ENCODE peak calls at places on chromosome 6, in four cellular contexts. K, E, G and I are unnamed samples.

GRCh38 chr6:42742116-42742894 is 3.6 kb downstream of the TBCC start:
- DNase-seq in K (no peak), E (no peak), G (no peak), I (no peak)

GRCh38 chr6:107720762-107721161 is 103.4 kb downstream of the SCML4 start:
- DNase-seq in K (no peak), E (no peak), G (no peak), I (no peak)

GRCh38 chr6:170456886-170457698 is 96.0 kb downstream of the PSMB1 start:
- DNase-seq in K (no peak), E (no peak), G (no peak), I (peak; percentile 75)

GRCh38 chr6:34035704-34036356 is 110.1 kb downstream of the GRM4 start:
- DNase-seq in K (no peak), E (no peak), G (no peak), I (no peak)

GRCh38 chr6:33205172-33206026 is 944 bp downstream of the HSD17B8 start:
- DNase-seq in K (no peak), E (no peak), G (no peak), I (no peak)

GRCh38 chr6:2353412-2354137 is 108.2 kb upstream of the GMDS start:
- DNase-seq in K (no peak), E (peak; percentile 25), G (peak; percentile 57), I (peak; percentile 56)

GRCh38 chr6:1579096-1579495 is 30.6 kb upstream of the FOXC1 start:
- DNase-seq in K (no peak), E (no peak), G (no peak), I (no peak)

GRCh38 chr6:7914991-7915789 is 4.6 kb upstream of the TXNDC5 start:
- DNase-seq in K (peak; percentile 75), E (no peak), G (peak; percentile 27), I (peak; percentile 75)

GRCh38 chr6:118565317-118565960 is 17.3 kb downstream of the PLN start:
- DNase-seq in K (no peak), E (no peak), G (no peak), I (no peak)

GRCh38 chr6:48826884-48827701 is 636.0 kb downstream of the MMUT start:
- DNase-seq in K (no peak), E (no peak), G (no peak), I (no peak)

GRCh38 chr6:73451166-73452106 is 661 bp downstream of the CGAS start:
- DNase-seq in K (no peak), E (peak; percentile 25), G (peak; percentile 30), I (peak; percentile 35)

GRCh38 chr6:30757261-30757935 is 13.1 kb upstream of the IER3 start:
- DNase-seq in K (no peak), E (no peak), G (no peak), I (no peak)

GRCh38 chr6:149271348-149272340 is 45.9 kb upstream of the TAB2 start:
- DNase-seq in K (no peak), E (peak; percentile 30), G (no peak), I (no peak)

GRCh38 chr6:158900614-158901312 is 81.6 kb upstream of the EZR start:
- DNase-seq in K (no peak), E (no peak), G (no peak), I (no peak)

GRCh38 chr6:159116343-159116742 is 52.9 kb upstream of the FNDC1 start:
- DNase-seq in K (no peak), E (no peak), G (no peak), I (peak; percentile 67)

GRCh38 chr6:14371530-14371929 is 254.0 kb downstream of the CD83 start:
- DNase-seq in K (no peak), E (no peak), G (no peak), I (no peak)

GRCh38 chr6:4958624-4959023 is 45.2 kb downstream of the RPP40 start:
- DNase-seq in K (no peak), E (no peak), G (no peak), I (no peak)

GRCh38 chr6:136784910-136785746 is 7.1 kb downstream of the MAP3K5 start:
- DNase-seq in K (peak; percentile 70), E (no peak), G (no peak), I (peak; percentile 77)

DNA sequence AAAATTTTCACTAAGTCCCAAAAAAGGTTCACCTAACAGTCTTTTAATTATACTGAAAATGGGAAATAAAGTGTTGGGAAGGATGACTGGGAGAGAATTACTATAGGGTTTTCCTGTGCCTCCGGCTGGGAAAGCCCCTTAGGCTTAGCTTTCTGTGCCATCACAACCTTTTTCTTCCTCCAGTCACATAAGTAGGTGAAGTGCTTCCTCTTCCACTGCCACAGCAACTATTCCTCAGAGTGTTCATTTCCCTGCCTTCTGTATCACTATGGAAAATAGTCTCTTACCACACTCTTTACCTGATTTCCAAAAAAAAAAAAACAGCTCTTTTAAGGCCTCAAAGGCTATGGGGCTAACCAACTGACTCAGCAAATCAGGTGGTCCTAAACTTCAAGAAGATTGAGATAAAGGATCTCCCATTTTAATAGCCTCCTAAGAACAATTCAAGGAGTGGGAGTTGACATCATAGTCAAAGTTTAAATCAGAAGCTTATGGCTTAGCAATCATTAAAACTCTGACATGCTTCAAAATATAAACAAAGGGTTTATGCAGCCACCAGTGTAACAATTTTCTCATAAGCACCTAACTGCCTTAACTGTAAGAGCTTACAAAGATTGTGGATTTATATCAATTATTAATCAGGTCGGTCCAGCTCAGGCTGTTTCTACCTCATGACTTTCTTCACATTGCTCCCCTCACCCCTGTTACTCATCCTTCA is 95.4 kb downstream of the RNGTT start:
- DNase-seq in K (no peak), E (no peak), G (no peak), I (no peak)
- H3K27ac ChIP-seq in K (no peak overlapping the region), E (no peak overlapping the region), G (no peak overlapping the region), I (no peak overlapping the region)

GRCh38 chr6:163949367-163949766 is 534.8 kb downstream of the QKI start:
- DNase-seq in K (no peak), E (no peak), G (no peak), I (no peak)

GRCh38 chr6:163948250-163948649 is 533.7 kb downstream of the QKI start:
- DNase-seq in K (no peak), E (no peak), G (no peak), I (no peak)

GRCh38 chr6:163946437-163946836 is 531.9 kb downstream of the QKI start:
- DNase-seq in K (no peak), E (no peak), G (peak; percentile 48), I (peak; percentile 77)

GRCh38 chr6:163945813-163946212 is 531.3 kb downstream of the QKI start:
- DNase-seq in K (no peak), E (no peak), G (no peak), I (no peak)

GRCh38 chr6:163947276-163947675 is 532.8 kb downstream of the QKI start:
- DNase-seq in K (no peak), E (no peak), G (no peak), I (no peak)
- H3K27ac ChIP-seq in K (no peak overlapping the region), E (no peak overlapping the region), G (no peak overlapping the region), I (no peak overlapping the region)

GRCh38 chr6:25017932-25018581 is 82.3 kb upstream of the RIPOR2 start:
- DNase-seq in K (peak; percentile 69), E (peak; percentile 66), G (peak; percentile 41), I (peak; percentile 82)
- H3K27ac ChIP-seq in K (no peak overlapping the region), E (no peak overlapping the region), G (peak overlapping the region; percentile 43), I (no peak overlapping the region)

DNA sequence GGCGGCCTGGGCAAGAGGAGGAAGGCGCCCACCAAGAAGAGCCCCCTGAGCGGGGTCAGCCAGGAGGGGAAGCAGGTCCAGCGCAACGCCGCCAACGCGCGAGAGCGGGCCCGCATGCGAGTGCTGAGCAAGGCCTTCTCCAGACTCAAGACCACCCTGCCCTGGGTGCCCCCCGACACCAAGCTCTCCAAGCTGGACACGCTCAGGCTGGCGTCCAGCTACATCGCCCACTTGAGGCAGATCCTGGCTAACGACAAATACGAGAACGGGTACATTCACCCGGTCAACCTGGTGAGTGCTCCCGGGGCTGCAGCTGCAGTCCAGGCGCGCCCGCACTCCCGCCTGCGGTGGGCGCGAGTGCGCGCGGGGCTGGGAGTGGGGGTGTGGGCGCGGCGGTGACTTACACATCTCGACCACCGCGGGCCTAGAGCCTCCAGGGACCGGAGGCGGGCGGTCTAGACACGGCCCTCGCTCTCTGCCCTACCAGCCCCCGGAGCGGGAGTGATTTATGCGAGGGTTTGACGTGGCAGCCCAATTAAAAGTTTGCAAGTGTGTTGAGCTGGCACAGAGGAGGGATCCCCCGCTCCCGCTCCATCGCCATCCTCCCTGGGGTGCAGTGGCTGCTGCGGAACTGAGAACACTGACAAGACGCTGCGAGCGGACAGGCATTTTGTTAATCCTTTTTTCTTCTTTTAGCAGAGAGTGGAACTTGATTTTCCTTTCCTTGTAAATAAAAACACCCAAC is 816 bp downstream of the TCF21 start:
- DNase-seq in K (peak; percentile 69), E (no peak), G (peak; percentile 61), I (peak; percentile 50)
- H3K27ac ChIP-seq in K (peak overlapping the region; percentile 86), E (no peak overlapping the region), G (peak overlapping the region; percentile 93), I (peak overlapping the region; percentile 72)

DNA sequence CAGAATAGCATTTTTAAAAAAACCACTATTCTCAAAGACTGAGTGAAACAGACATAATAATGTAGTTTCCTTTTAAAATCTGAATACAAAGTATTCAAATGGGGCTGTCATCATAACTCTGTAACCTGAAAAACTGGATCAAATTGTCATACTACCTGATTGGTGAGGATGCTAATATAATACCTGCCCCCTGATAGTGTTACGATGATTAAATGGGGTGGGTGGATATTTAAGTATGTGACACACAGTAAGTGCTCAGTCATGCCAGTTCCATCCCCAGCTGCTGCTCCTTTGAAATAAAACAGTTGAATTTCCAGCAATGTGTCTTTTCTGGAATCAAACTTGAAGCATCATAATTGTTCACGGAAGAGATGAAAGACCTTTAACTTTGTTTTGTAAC is 8.9 kb downstream of the HTR1B start:
- DNase-seq in K (no peak), E (no peak), G (no peak), I (no peak)
- H3K27ac ChIP-seq in K (no peak overlapping the region), E (no peak overlapping the region), G (no peak overlapping the region), I (no peak overlapping the region)

GRCh38 chr6:84866715-84867114 is 102.3 kb upstream of the TBX18 start:
- DNase-seq in K (no peak), E (no peak), G (no peak), I (no peak)
- H3K27ac ChIP-seq in K (no peak overlapping the region), E (no peak overlapping the region), G (no peak overlapping the region), I (no peak overlapping the region)

GRCh38 chr6:116872771-116873170 is 4.3 kb upstream of the RFX6 start:
- DNase-seq in K (no peak), E (no peak), G (no peak), I (no peak)

GRCh38 chr6:116876107-116876506 is 935 bp upstream of the RFX6 start:
- DNase-seq in K (no peak), E (no peak), G (no peak), I (no peak)

GRCh38 chr6:116881236-116881635 is 4.2 kb downstream of the RFX6 start:
- DNase-seq in K (no peak), E (no peak), G (no peak), I (no peak)

GRCh38 chr6:116876635-116877611 is at the start of gene RFX6:
- DNase-seq in K (no peak), E (no peak), G (no peak), I (no peak)

GRCh38 chr6:116877743-116878142 is 701 bp downstream of the RFX6 start:
- DNase-seq in K (no peak), E (no peak), G (no peak), I (no peak)
- H3K27ac ChIP-seq in K (no peak overlapping the region), E (no peak overlapping the region), G (no peak overlapping the region), I (no peak overlapping the region)

DNA sequence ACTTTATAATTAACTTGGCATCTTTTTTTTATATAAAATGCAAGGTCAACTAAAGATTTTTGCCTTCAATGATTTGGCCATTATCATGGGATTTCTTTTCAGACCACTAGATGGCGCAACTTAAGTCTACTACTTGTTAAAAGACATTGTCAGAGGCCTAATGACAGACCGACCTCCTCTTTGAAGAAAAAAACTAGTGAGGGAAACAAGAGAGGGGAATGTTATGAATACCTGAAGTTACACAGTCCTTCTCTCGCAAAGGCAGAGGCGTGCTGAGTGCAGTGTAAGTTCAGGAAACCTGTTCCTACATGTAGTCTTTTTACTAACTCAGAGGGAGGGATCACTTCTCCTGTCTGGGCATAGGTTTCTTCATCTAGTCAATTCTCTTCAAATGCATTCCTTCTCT is 9.3 kb downstream of the TRAPPC3L start:
- DNase-seq in K (no peak), E (no peak), G (no peak), I (no peak)
- H3K27ac ChIP-seq in K (no peak overlapping the region), E (no peak overlapping the region), G (no peak overlapping the region), I (no peak overlapping the region)